ENCODE peak calls at places on chromosome 19, in four cellular contexts. V is endothelial cell of umbilical vein, R is psoas muscle, H is endothelial cell. P is an unnamed sample.

GRCh38 chr19:3284759-3285646 is 60.5 kb downstream of the CELF5 start:
- DNase-seq in V (peak; percentile 22), R (peak; percentile 62), H (peak; percentile 48), P (no peak)

GRCh38 chr19:1130801-1131717 is 27.3 kb downstream of the GPX4 start:
- DNase-seq in V (peak; percentile 44), R (no peak), H (no peak), P (no peak)

GRCh38 chr19:52748336-52748950 is 13.6 kb upstream of the ZNF611 start:
- DNase-seq in V (peak; percentile 42), R (no peak), H (peak; percentile 7), P (no peak)

GRCh38 chr19:32649751-32650150 is 25.2 kb downstream of the ANKRD27 start:
- DNase-seq in V (no peak), R (peak; percentile 91), H (no peak), P (no peak)

GRCh38 chr19:18848860-18849661 is 17.3 kb downstream of the UPF1 start:
- DNase-seq in V (peak; percentile 88), R (peak; percentile 84), H (no peak), P (no peak)

GRCh38 chr19:47032171-47032811 is 12.7 kb downstream of the NPAS1 start:
- DNase-seq in V (peak; percentile 26), R (no peak), H (peak; percentile 64), P (no peak)

GRCh38 chr19:33324628-33325027 is 22.3 kb upstream of the CEBPA start:
- DNase-seq in V (no peak), R (no peak), H (no peak), P (no peak)

GRCh38 chr19:54473071-54473941 is at the start of gene CDC42EP5:
- DNase-seq in V (peak; percentile 90), R (peak; percentile 81), H (peak; percentile 40), P (peak; percentile 73)

GRCh38 chr19:3336680-3337523 is 29.5 kb upstream of the NFIC start:
- DNase-seq in V (peak; percentile 33), R (peak; percentile 95), H (no peak), P (no peak)

GRCh38 chr19:2768365-2769132 is 14.5 kb downstream of the SGTA start:
- DNase-seq in V (no peak), R (peak; percentile 52), H (no peak), P (no peak)

GRCh38 chr19:51788936-51789795 is 5.8 kb upstream of the FPR3 start:
- DNase-seq in V (no peak), R (no peak), H (no peak), P (no peak)

GRCh38 chr19:1042689-1043511 is 3.0 kb downstream of the ABCA7 start:
- DNase-seq in V (no peak), R (peak; percentile 64), H (no peak), P (no peak)

GRCh38 chr19:13011653-13012389 is 16.5 kb downstream of the NFIX start:
- DNase-seq in V (no peak), R (peak; percentile 68), H (no peak), P (no peak)

GRCh38 chr19:51501594-51502263 is at the start of gene SIGLEC12:
- DNase-seq in V (no peak), R (no peak), H (no peak), P (no peak)

GRCh38 chr19:49382639-49383038 is 5.4 kb upstream of the KASH5 start:
- DNase-seq in V (no peak), R (no peak), H (no peak), P (no peak)

GRCh38 chr19:1275976-1276619 is 768 bp downstream of the FAM174C start:
- DNase-seq in V (no peak), R (no peak), H (no peak), P (no peak)

GRCh38 chr19:4295972-4296771 is 6.0 kb downstream of the TMIGD2 start:
- DNase-seq in V (peak; percentile 18), R (no peak), H (no peak), P (no peak)

GRCh38 chr19:38429055-38429810 is 3.2 kb upstream of the RASGRP4 start:
- DNase-seq in V (no peak), R (no peak), H (no peak), P (no peak)

GRCh38 chr19:23402388-23402787 is 7.1 kb upstream of the ZNF91 start:
- DNase-seq in V (no peak), R (no peak), H (no peak), P (no peak)

GRCh38 chr19:50759886-50760285 is 10.4 kb upstream of the GPR32 start:
- DNase-seq in V (peak; percentile 22), R (no peak), H (no peak), P (no peak)

GRCh38 chr19:13072206-13072898 is 30.3 kb downstream of the LYL1 start:
- DNase-seq in V (no peak), R (no peak), H (no peak), P (no peak)

GRCh38 chr19:33740811-33741396 is 55.8 kb upstream of the KCTD15 start:
- DNase-seq in V (peak; percentile 29), R (no peak), H (peak; percentile 75), P (no peak)

GRCh38 chr19:54478677-54479266 is 5.7 kb upstream of the CDC42EP5 start:
- DNase-seq in V (peak; percentile 54), R (no peak), H (peak; percentile 50), P (peak; percentile 36)

GRCh38 chr19:1717200-1717969 is 35.9 kb upstream of the ONECUT3 start:
- DNase-seq in V (no peak), R (no peak), H (no peak), P (no peak)

GRCh38 chr19:604355-604754 is 14.7 kb downstream of the HCN2 start:
- DNase-seq in V (no peak), R (no peak), H (no peak), P (no peak)

GRCh38 chr19:34651747-34652146 is 25.2 kb downstream of the SCGB2B2 start:
- DNase-seq in V (no peak), R (no peak), H (no peak), P (no peak)

GRCh38 chr19:33175886-33176669 is 18.1 kb upstream of the LRP3 start:
- DNase-seq in V (no peak), R (peak; percentile 60), H (no peak), P (peak; percentile 77)

GRCh38 chr19:43700368-43701015 is 15.4 kb upstream of the IRGC start:
- DNase-seq in V (peak; percentile 69), R (peak; percentile 60), H (no peak), P (no peak)

GRCh38 chr19:43820861-43821215 is 6.3 kb upstream of the ZNF283 start:
- DNase-seq in V (no peak), R (no peak), H (no peak), P (no peak)

GRCh38 chr19:46951236-46951986 is 68.2 kb upstream of the NPAS1 start:
- DNase-seq in V (no peak), R (no peak), H (no peak), P (no peak)

DNA sequence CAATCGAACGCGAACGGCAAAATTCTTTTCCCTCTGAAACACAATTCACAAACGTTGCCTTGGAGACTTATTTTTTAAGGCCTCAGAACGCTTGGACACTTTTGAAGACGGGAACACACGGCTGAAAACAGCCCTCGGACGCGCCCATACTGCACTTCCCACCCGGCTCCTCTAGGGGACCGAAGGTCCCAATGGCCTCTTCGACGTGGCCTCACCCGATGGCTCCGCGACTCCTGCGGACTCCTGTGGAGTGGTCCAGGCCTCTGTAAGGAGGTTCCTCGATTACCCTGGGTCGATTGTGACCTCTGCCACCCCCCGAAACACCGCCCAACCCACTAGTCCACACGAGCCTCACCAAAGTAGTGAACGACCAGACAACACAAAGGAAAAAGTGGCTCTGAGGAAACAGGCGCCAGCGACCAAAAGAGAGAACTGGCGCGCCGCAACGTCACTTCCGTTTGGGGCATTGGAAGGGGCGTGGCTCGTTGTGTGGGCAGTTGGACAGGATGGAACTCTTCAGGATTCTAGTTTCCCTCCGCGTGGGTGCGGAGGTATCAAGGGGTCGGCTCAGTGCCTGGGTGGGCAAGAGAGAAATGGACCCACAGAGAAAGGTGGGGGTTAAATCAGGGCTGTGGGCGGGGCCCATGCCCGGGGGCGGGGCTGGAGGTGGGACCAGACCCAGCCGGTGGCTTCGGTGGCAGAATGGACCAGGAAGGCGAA is at the start of gene ZNF560:
- DNase-seq in V (no peak), R (no peak), H (no peak), P (no peak)
- TF ChIP-seq CTCF in V (peak; percentile 6), R (no peak), H (no peak), P (no peak)

GRCh38 chr19:39497850-39498261 is 891 bp upstream of the DLL3 start:
- DNase-seq in V (peak; percentile 56), R (no peak), H (peak; percentile 81), P (no peak)
- TF ChIP-seq CTCF in V (peak; percentile 34), R (peak; percentile 49), H (no peak), P (peak; percentile 75)

GRCh38 chr19:41354343-41354974 is 737 bp upstream of the TGFB1 start:
- DNase-seq in V (no peak), R (no peak), H (no peak), P (no peak)
- TF ChIP-seq CTCF in V (peak; percentile 1), R (no peak), H (peak; percentile 21), P (peak; percentile 68)

GRCh38 chr19:15577184-15577771 is 37.7 kb upstream of the CYP4F8 start:
- DNase-seq in V (no peak), R (no peak), H (no peak), P (no peak)

GRCh38 chr19:15575406-15575805 is 39.6 kb upstream of the CYP4F8 start:
- DNase-seq in V (no peak), R (no peak), H (no peak), P (peak; percentile 43)

GRCh38 chr19:15576526-15577156 is 38.4 kb upstream of the CYP4F8 start:
- DNase-seq in V (no peak), R (no peak), H (no peak), P (peak; percentile 66)
- TF ChIP-seq CTCF in V (no peak), R (no peak), H (no peak), P (no peak)

GRCh38 chr19:6710273-6711077 is 10.0 kb downstream of the C3 start:
- DNase-seq in V (no peak), R (peak; percentile 48), H (no peak), P (no peak)
- TF ChIP-seq CTCF in V (no peak), R (no peak), H (no peak), P (peak; percentile 42)

GRCh38 chr19:30664358-30665058 is 292.3 kb downstream of the ZNF536 start:
- DNase-seq in V (no peak), R (no peak), H (no peak), P (no peak)
- TF ChIP-seq CTCF in V (peak; percentile 12), R (no peak), H (peak; percentile 56), P (peak; percentile 66)

DNA sequence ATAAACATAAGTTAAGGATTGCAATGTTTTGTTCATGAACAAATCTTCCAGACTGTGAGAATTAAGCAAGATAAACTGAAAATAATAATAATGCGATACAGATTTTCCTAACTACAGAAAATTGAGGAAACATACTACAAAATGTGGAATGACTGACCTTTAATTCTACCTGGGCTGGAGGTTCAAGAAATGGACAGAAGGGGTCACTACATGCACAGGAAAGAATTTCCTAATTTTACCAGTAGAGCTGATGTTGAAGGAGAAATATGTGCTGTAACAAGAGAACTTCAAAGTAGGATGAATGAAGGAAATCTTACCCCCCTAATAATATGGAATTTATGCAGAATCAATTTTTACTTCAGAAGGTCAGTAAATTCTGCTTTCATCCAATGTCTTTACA is 62.3 kb downstream of the ZNF627 start:
- DNase-seq in V (no peak), R (no peak), H (no peak), P (no peak)
- TF ChIP-seq CTCF in V (no peak), R (no peak), H (peak; percentile 15), P (peak; percentile 73)

P was measured in chondrocyte.